ENCODE peak calls at places on chromosomes 5 and 9, in four cellular contexts. O is mammary epithelial cell, K is mesenteric fat pad, J is AG04450. D is an unnamed sample.

GRCh38 chr5:60636001-60636400 is 64.0 kb downstream of the DEPDC1B start:
- DNase-seq in K (no peak), O (peak; percentile 49), J (no peak), D (no peak)

GRCh38 chr9:89614319-89614892 is 9.6 kb downstream of the GADD45G start:
- DNase-seq in K (no peak), J (no peak), O (no peak), D (no peak)

GRCh38 chr5:126464959-126465358 is 41.8 kb downstream of the GRAMD2B start:
- DNase-seq in J (no peak), O (no peak), K (no peak), D (no peak)

GRCh38 chr5:54443264-54443663 is 12.2 kb upstream of the HSPB3 start:
- DNase-seq in J (peak; percentile 24), O (peak; percentile 2), K (no peak), D (no peak)

GRCh38 chr9:126386088-126386487 is 59.5 kb downstream of the MVB12B start:
- DNase-seq in K (no peak), O (no peak), J (no peak), D (no peak)

GRCh38 chr9:84991506-84991855 is 322.0 kb downstream of the NTRK2 start:
- DNase-seq in O (no peak), K (no peak), J (no peak), D (no peak)

GRCh38 chr5:45454114-45454513 is 242.1 kb downstream of the HCN1 start:
- DNase-seq in K (no peak), J (no peak), O (no peak), D (no peak)

GRCh38 chr5:79505138-79505537 is 8.8 kb downstream of the HOMER1 start:
- DNase-seq in K (no peak), J (no peak), O (no peak), D (no peak)

GRCh38 chr5:101678494-101679193 is 617.4 kb downstream of the SLCO4C1 start:
- DNase-seq in J (peak; percentile 26), K (no peak), O (peak; percentile 32), D (peak; percentile 85)

GRCh38 chr9:89418882-89419641 is 78.9 kb downstream of the SEMA4D start:
- DNase-seq in K (no peak), J (no peak), O (no peak), D (no peak)

GRCh38 chr9:89536618-89537017 is 38.7 kb upstream of the SEMA4D start:
- DNase-seq in O (no peak), J (no peak), K (no peak), D (no peak)

GRCh38 chr9:101460965-101461364 is 25.4 kb upstream of the ALDOB start:
- DNase-seq in O (no peak), J (no peak), K (no peak), D (no peak)

GRCh38 chr9:19286634-19287188 is 56.2 kb downstream of the DENND4C start:
- DNase-seq in J (no peak), K (no peak), O (peak; percentile 9), D (no peak)

GRCh38 chr5:167633931-167634341 is 657.5 kb upstream of the WWC1 start:
- DNase-seq in J (no peak), K (no peak), O (peak; percentile 70), D (no peak)

GRCh38 chr5:13831236-13831810 is 113.2 kb downstream of the DNAH5 start:
- DNase-seq in K (no peak), O (peak; percentile 74), J (peak; percentile 29), D (no peak)

GRCh38 chr9:90898229-90898628 is 96.6 kb downstream of the SYK start:
- DNase-seq in K (no peak), J (no peak), O (no peak), D (no peak)

GRCh38 chr9:125889524-125890473 is 142.6 kb downstream of the PBX3 start:
- DNase-seq in O (peak; percentile 52), J (no peak), K (no peak), D (peak; percentile 84)

GRCh38 chr9:7777776-7778175 is 21.8 kb downstream of the DMAC1 start:
- DNase-seq in J (no peak), O (peak; percentile 14), K (no peak), D (no peak)

GRCh38 chr9:17532461-17532860 is 46.4 kb upstream of the SH3GL2 start:
- DNase-seq in J (no peak), O (no peak), K (no peak), D (no peak)

GRCh38 chr5:375921-376871 is 54.7 kb downstream of the AHRR start:
- DNase-seq in O (no peak), J (no peak), K (peak; percentile 81), D (peak; percentile 84)

GRCh38 chr9:83322438-83322837 is 215.8 kb downstream of the FRMD3 start:
- DNase-seq in K (no peak), J (no peak), O (no peak), D (no peak)

GRCh38 chr9:5789489-5789888 is 43.4 kb downstream of the ERMP1 start:
- DNase-seq in J (no peak), O (no peak), K (no peak), D (no peak)

GRCh38 chr5:82283893-82284292 is 5.7 kb upstream of the RPS23 start:
- DNase-seq in O (no peak), J (no peak), K (no peak), D (no peak)

GRCh38 chr9:133118179-133118520 is 2.9 kb downstream of the RALGDS start:
- DNase-seq in O (no peak), K (no peak), J (no peak), D (no peak)

GRCh38 chr9:115254217-115254616 is 136.3 kb upstream of the TNC start:
- DNase-seq in J (no peak), O (no peak), K (no peak), D (no peak)

GRCh38 chr9:88041447-88041846 is 67.1 kb upstream of the CDK20 start:
- DNase-seq in O (no peak), J (no peak), K (no peak), D (no peak)

GRCh38 chr9:31034311-31034710 is 1350.1 kb upstream of the ACO1 start:
- DNase-seq in J (no peak), K (no peak), O (no peak), D (no peak)

D was measured in osteocyte.